ENCODE peak calls at places on chromosome 1, in seven cellular contexts. One of them, this sample, is unnamed.

GRCh38 chr1:153393926-153394325 is 3.1 kb upstream of the S100A8 start:
- DNase-seq in left ventricle myocardium inferior: no peak
- DNase-seq in globus pallidus: no peak
- DNase-seq in RKO: no peak
- DNase-seq in NCI-H1694: no peak
- DNase-seq in stimulated activated CD8-positive, alpha-beta memory T cell treated with anti-CD3 and anti-CD28 coated beads, Interleukin-15, amount 100 ng/mL, for 4 hours: no peak
- DNase-seq in substantia nigra: no peak
- DNase-seq in this sample: no peak

GRCh38 chr1:206887701-206888100 is 9.5 kb upstream of the IL24 start:
- DNase-seq in NCI-H1694: no peak
- DNase-seq in globus pallidus: no peak
- DNase-seq in substantia nigra: no peak
- DNase-seq in stimulated activated CD8-positive, alpha-beta memory T cell treated with anti-CD3 and anti-CD28 coated beads, Interleukin-15, amount 100 ng/mL, for 4 hours: no peak
- DNase-seq in RKO: no peak
- DNase-seq in left ventricle myocardium inferior: no peak
- DNase-seq in this sample: no peak

GRCh38 chr1:200905411-200906052 is 10.8 kb downstream of the INAVA start:
- DNase-seq in stimulated activated CD8-positive, alpha-beta memory T cell treated with anti-CD3 and anti-CD28 coated beads, Interleukin-15, amount 100 ng/mL, for 4 hours: no peak
- DNase-seq in NCI-H1694: no peak
- DNase-seq in globus pallidus: no peak
- DNase-seq in RKO: no peak
- DNase-seq in left ventricle myocardium inferior: no peak
- DNase-seq in substantia nigra: no peak
- DNase-seq in this sample: no peak

GRCh38 chr1:39727932-39728317 is 10.8 kb upstream of the PPIE start:
- DNase-seq in globus pallidus: no peak
- DNase-seq in NCI-H1694: no peak
- DNase-seq in RKO: no peak
- DNase-seq in left ventricle myocardium inferior: no peak
- DNase-seq in stimulated activated CD8-positive, alpha-beta memory T cell treated with anti-CD3 and anti-CD28 coated beads, Interleukin-15, amount 100 ng/mL, for 4 hours: no peak
- DNase-seq in substantia nigra: no peak
- DNase-seq in this sample: no peak

GRCh38 chr1:39729030-39729429 is 9.7 kb upstream of the PPIE start:
- DNase-seq in RKO: no peak
- DNase-seq in left ventricle myocardium inferior: no peak
- DNase-seq in stimulated activated CD8-positive, alpha-beta memory T cell treated with anti-CD3 and anti-CD28 coated beads, Interleukin-15, amount 100 ng/mL, for 4 hours: no peak
- DNase-seq in NCI-H1694: no peak
- DNase-seq in globus pallidus: no peak
- DNase-seq in substantia nigra: no peak
- DNase-seq in this sample: no peak

GRCh38 chr1:12386130-12386529 is 156.3 kb downstream of the VPS13D start:
- DNase-seq in RKO: no peak
- DNase-seq in left ventricle myocardium inferior: no peak
- DNase-seq in substantia nigra: no peak
- DNase-seq in globus pallidus: no peak
- DNase-seq in NCI-H1694: no peak
- DNase-seq in stimulated activated CD8-positive, alpha-beta memory T cell treated with anti-CD3 and anti-CD28 coated beads, Interleukin-15, amount 100 ng/mL, for 4 hours: no peak
- DNase-seq in this sample: no peak

GRCh38 chr1:172322219-172323061 is 98.0 kb upstream of the C1orf105 start:
- DNase-seq in globus pallidus: no peak
- DNase-seq in stimulated activated CD8-positive, alpha-beta memory T cell treated with anti-CD3 and anti-CD28 coated beads, Interleukin-15, amount 100 ng/mL, for 4 hours: no peak
- DNase-seq in RKO: peak; percentile 7
- DNase-seq in substantia nigra: no peak
- DNase-seq in left ventricle myocardium inferior: peak; percentile 32
- DNase-seq in NCI-H1694: peak; percentile 73
- DNase-seq in this sample: no peak

GRCh38 chr1:2372551-2373490 is 18.5 kb downstream of the MORN1 start:
- DNase-seq in globus pallidus: no peak
- DNase-seq in NCI-H1694: no peak
- DNase-seq in RKO: no peak
- DNase-seq in left ventricle myocardium inferior: peak; percentile 9
- DNase-seq in stimulated activated CD8-positive, alpha-beta memory T cell treated with anti-CD3 and anti-CD28 coated beads, Interleukin-15, amount 100 ng/mL, for 4 hours: no peak
- DNase-seq in substantia nigra: no peak
- DNase-seq in this sample: no peak

GRCh38 chr1:31434101-31434871 is 21.3 kb downstream of the SERINC2 start:
- DNase-seq in left ventricle myocardium inferior: no peak
- DNase-seq in globus pallidus: no peak
- DNase-seq in stimulated activated CD8-positive, alpha-beta memory T cell treated with anti-CD3 and anti-CD28 coated beads, Interleukin-15, amount 100 ng/mL, for 4 hours: no peak
- DNase-seq in NCI-H1694: peak; percentile 44
- DNase-seq in substantia nigra: no peak
- DNase-seq in RKO: no peak
- DNase-seq in this sample: peak; percentile 22